ENCODE peak calls at places on chromosomes 4 and X, in four cellular contexts. One of them, this sample, is unnamed. For H3K9me3, the result is how much of the 10 kb centered on the place peaks cover.

GRCh38 chr4:80006935-80007744 is 65.9 kb downstream of the ANTXR2 start:
- DNase-seq in left ventricle myocardium inferior: no peak
- DNase-seq in cardiac muscle cell: peak
- DNase-seq in kidney: no peak
- DNase-seq in this sample: no peak

GRCh38 chrX:5051831-5052491 is 1176.7 kb downstream of the NLGN4X start:
- DNase-seq in left ventricle myocardium inferior: peak
- DNase-seq in cardiac muscle cell: peak
- DNase-seq in kidney: no peak
- DNase-seq in this sample: no peak

GRCh38 chr4:136371231-136371630 is 1161.1 kb downstream of the PCDH18 start:
- DNase-seq in left ventricle myocardium inferior: no peak
- DNase-seq in cardiac muscle cell: no peak
- DNase-seq in kidney: no peak
- DNase-seq in this sample: no peak

GRCh38 chr4:87805971-87806370 is 6.6 kb downstream of the IBSP start:
- DNase-seq in left ventricle myocardium inferior: no peak
- DNase-seq in cardiac muscle cell: peak
- DNase-seq in kidney: no peak
- DNase-seq in this sample: no peak

GRCh38 chr4:166501941-166502382 is 628.9 kb downstream of the TLL1 start:
- DNase-seq in left ventricle myocardium inferior: no peak
- DNase-seq in cardiac muscle cell: peak
- DNase-seq in kidney: no peak
- DNase-seq in this sample: no peak

GRCh38 chrX:15816886-15817285 is 26.6 kb downstream of the ZRSR2 start:
- DNase-seq in left ventricle myocardium inferior: no peak
- DNase-seq in cardiac muscle cell: peak
- DNase-seq in kidney: no peak
- DNase-seq in this sample: peak

GRCh38 chr4:107850438-107850837 is 25.7 kb downstream of the SGMS2 start:
- DNase-seq in left ventricle myocardium inferior: no peak
- DNase-seq in cardiac muscle cell: no peak
- DNase-seq in kidney: no peak
- DNase-seq in this sample: no peak

GRCh38 chrX:106457802-106458201 is 154.0 kb upstream of the RADX start:
- DNase-seq in left ventricle myocardium inferior: no peak
- DNase-seq in cardiac muscle cell: no peak
- DNase-seq in kidney: no peak
- DNase-seq in this sample: no peak

GRCh38 chr4:37607018-37607417 is 79.2 kb downstream of the RELL1 start:
- DNase-seq in left ventricle myocardium inferior: no peak
- DNase-seq in cardiac muscle cell: no peak
- DNase-seq in kidney: no peak
- DNase-seq in this sample: no peak

GRCh38 chr4:15982833-15983528 is 20.0 kb upstream of the FGFBP2 start:
- DNase-seq in left ventricle myocardium inferior: no peak
- DNase-seq in cardiac muscle cell: peak
- DNase-seq in kidney: no peak
- DNase-seq in this sample: no peak

GRCh38 chrX:129833153-129834004 is 10.3 kb downstream of the ZDHHC9 start:
- DNase-seq in left ventricle myocardium inferior: no peak
- DNase-seq in cardiac muscle cell: peak
- DNase-seq in kidney: no peak
- DNase-seq in this sample: no peak

GRCh38 chrX:107573016-107573415 is 55.3 kb upstream of the PRPS1 start:
- DNase-seq in left ventricle myocardium inferior: no peak
- DNase-seq in cardiac muscle cell: no peak
- DNase-seq in kidney: no peak
- DNase-seq in this sample: no peak

DNA sequence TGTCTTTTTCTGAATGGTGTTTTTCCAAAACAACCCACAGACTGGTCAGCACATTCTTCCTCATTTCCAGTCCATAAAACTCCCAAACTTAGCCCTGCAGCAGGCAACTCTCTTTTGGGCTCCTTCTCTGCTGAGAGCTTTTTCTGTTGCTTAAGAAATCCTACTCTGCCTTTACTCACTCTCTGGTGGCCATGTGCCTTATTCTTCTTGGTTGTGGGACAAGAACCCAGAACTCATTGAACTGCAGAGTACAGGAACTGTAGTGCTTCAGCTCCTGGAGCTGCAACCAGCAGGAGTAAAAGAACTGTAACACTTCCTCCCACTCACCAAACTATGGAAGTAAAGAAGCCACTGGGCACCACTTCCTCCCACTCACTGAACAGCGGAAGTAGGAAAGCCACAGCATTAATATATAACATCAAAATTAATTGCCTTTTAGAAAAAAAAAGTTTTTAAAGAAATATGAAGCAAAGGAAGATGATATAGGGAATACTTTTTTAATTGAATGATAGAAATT is 864.1 kb upstream of the PCDH10 start:
- DNase-seq in left ventricle myocardium inferior: no peak
- DNase-seq in cardiac muscle cell: no peak
- DNase-seq in kidney: no peak
- DNase-seq in this sample: no peak
- H3K9me3 ChIP-seq in left ventricle myocardium inferior: under half
- H3K9me3 ChIP-seq in cardiac muscle cell: under half
- H3K9me3 ChIP-seq in kidney: under half
- H3K9me3 ChIP-seq in this sample: under half

DNA sequence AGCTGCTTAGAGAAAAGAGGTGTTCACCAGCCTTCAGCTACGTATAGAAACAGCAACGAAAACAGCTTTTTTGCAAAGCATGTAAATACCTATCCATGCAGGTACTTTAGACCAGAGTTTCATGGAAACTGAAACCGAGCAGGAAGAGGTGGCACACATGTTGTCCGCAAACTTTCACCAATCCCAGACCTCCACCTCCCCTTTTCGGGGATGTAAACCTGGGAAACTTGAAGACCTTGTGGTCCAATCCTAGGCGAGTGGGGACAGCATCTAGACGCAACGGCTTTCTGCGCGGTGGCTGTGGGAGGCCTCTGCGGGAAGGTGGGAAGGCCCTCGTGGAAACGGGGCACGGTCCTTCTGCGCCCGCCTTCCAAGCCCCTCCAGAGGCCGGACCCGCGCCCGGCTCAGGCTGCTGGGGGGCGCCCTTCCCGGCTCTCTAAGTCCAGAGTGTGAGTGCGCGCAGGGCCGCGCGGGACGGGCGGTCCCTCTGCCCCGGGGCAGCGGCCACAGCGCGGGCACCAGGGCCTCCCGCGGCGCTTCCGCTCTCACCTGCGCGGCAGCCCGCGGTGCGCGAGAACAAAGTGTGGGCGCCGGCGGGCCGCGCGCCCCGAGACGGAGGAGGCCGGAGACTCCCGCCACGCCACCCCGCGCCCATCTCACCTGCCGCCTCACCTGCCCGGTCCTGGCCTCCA is 831 bp upstream of the SHROOM2 start:
- DNase-seq in left ventricle myocardium inferior: no peak
- DNase-seq in cardiac muscle cell: no peak
- DNase-seq in kidney: no peak
- DNase-seq in this sample: no peak
- H3K4me3 ChIP-seq in left ventricle myocardium inferior: peak
- H3K4me3 ChIP-seq in cardiac muscle cell: peak
- H3K4me3 ChIP-seq in kidney: peak
- H3K4me3 ChIP-seq in this sample: no peak

DNA sequence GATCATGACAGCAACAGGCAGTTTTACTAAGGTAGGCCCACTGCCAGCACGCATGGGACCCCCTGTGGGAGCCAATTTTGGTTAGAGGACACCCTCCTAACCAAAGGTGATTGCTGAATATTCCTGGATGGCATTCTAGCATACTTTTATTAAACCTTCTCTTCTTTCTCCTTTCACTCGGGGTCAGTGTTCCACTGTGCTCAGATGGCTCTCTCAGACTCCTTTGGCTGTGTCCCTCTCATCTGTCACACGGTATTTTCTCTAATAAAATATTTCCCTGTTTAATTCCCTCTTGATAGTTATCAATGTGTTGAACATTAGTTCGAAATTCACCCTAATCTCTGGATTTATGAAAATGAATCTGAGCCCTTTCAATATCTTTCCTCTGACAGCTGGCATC is 1315.3 kb downstream of the FSTL5 start:
- DNase-seq in left ventricle myocardium inferior: no peak
- DNase-seq in cardiac muscle cell: no peak
- DNase-seq in kidney: no peak
- DNase-seq in this sample: no peak
- H3K27ac ChIP-seq in left ventricle myocardium inferior: no peak
- H3K27ac ChIP-seq in cardiac muscle cell: peak
- H3K27ac ChIP-seq in kidney: no peak
- H3K27ac ChIP-seq in this sample: no peak

GRCh38 chrX:57933321-57933720 is 23.1 kb upstream of the ZXDA start:
- DNase-seq in left ventricle myocardium inferior: no peak
- DNase-seq in cardiac muscle cell: no peak
- DNase-seq in kidney: no peak
- DNase-seq in this sample: no peak
- H3K9me3 ChIP-seq in left ventricle myocardium inferior: under half
- H3K9me3 ChIP-seq in cardiac muscle cell: under half
- H3K9me3 ChIP-seq in kidney: under half
- H3K9me3 ChIP-seq in this sample: under half

DNA sequence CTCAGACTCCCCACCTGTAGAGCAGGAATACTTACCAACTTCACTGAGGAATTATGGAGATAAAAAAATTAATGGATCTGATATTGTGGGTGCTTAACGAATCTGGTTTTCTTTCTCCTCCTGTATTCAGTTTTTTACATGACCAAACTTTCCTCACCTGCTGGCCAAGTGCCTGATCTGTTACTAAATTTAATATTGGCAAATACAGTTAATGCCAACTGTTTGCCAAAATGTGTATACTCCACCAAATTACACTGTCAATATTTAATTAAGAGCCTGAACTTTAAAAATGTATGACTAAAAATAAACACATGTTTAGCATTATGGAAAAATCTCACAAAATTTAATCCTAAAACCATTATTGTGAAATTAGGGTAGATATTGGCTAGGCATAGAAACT is 3.3 kb downstream of the PGRMC2 start:
- DNase-seq in left ventricle myocardium inferior: no peak
- DNase-seq in cardiac muscle cell: no peak
- DNase-seq in kidney: no peak
- DNase-seq in this sample: no peak
- H3K4me3 ChIP-seq in left ventricle myocardium inferior: peak
- H3K4me3 ChIP-seq in cardiac muscle cell: no peak
- H3K4me3 ChIP-seq in kidney: peak
- H3K4me3 ChIP-seq in this sample: no peak

DNA sequence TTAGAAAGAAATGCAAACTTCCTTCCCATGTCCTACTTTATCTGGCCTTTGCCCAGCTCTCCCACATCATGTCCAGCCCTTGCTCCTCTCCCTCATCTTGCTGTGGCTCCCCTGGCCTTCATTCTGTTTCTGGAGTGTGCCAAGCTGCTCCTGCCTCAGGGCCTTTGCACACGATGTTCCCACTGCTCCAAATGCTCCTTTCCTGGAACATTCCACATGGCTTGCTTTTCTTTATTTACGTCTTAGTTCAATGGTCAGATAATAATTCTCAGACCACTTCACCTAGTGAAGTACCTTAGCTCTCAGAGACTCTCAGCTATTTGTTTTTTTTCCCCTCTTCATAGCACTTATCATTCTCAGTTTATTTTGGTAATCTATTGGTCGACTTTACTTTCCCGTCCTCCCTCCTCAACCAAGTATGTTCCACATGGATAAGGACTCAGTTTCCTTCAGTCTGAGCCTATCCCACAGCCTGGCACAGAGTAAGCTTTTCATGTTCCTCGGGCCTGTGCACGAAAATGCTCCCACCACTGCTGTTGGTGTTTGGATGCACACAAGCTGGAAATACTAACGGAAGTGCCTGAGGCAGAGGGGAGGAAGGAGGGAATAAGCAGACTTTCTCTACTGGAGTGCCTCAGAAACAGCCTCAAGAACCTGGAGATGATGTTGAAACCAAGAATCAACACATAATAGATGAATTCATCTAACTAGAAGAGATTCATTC is 23.4 kb upstream of the MAP9 start:
- DNase-seq in left ventricle myocardium inferior: no peak
- DNase-seq in cardiac muscle cell: no peak
- DNase-seq in kidney: no peak
- DNase-seq in this sample: no peak
- H3K27ac ChIP-seq in left ventricle myocardium inferior: no peak
- H3K27ac ChIP-seq in cardiac muscle cell: no peak
- H3K27ac ChIP-seq in kidney: no peak
- H3K27ac ChIP-seq in this sample: no peak

GRCh38 chr4:70183168-70183939 is 12.2 kb upstream of the ODAM start:
- DNase-seq in left ventricle myocardium inferior: no peak
- DNase-seq in cardiac muscle cell: peak
- DNase-seq in kidney: no peak
- DNase-seq in this sample: no peak
- H3K9me3 ChIP-seq in left ventricle myocardium inferior: under half
- H3K9me3 ChIP-seq in cardiac muscle cell: under half
- H3K9me3 ChIP-seq in kidney: under half
- H3K9me3 ChIP-seq in this sample: under half

GRCh38 chr4:83851261-83852084 is 315.6 kb downstream of the GPAT3 start:
- DNase-seq in left ventricle myocardium inferior: no peak
- DNase-seq in cardiac muscle cell: no peak
- DNase-seq in kidney: no peak
- DNase-seq in this sample: no peak
- H3K4me3 ChIP-seq in left ventricle myocardium inferior: no peak
- H3K4me3 ChIP-seq in cardiac muscle cell: no peak
- H3K4me3 ChIP-seq in kidney: no peak
- H3K4me3 ChIP-seq in this sample: no peak

DNA sequence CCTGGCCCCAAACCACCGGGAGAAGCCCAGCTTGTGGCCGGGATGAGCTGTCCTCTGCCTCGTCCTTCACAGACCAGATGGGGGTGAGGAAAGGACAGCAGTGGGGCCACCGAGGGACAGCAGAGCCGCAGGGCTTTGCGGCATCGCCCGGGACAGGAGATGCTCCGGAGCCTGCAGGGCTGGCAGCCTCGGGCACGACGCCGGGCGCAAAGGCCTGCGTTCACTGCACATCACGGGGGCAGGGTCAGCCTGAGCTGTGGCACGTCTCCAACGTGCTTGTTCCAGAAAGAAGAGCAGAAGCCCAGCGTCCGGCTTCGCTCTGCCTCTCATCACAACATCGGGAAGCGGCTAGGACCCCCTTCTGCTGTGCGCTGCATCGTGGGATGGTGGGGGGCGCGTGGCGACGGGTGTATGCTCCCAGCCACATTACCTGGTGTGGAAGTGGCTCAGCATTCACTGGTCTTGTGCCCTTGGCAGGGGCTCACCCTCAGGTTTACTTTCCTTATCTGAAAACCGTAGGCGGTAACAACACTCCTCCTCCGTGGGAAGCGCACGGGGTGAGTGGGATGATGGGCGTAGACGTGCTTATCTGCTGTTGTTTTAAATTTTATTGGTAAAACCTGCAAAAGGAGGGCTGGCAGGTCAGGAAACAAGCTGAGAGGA is 7.4 kb downstream of the TADA2B start:
- DNase-seq in left ventricle myocardium inferior: no peak
- DNase-seq in cardiac muscle cell: no peak
- DNase-seq in kidney: no peak
- DNase-seq in this sample: peak
- H3K27ac ChIP-seq in left ventricle myocardium inferior: peak
- H3K27ac ChIP-seq in cardiac muscle cell: no peak
- H3K27ac ChIP-seq in kidney: no peak
- H3K27ac ChIP-seq in this sample: no peak

GRCh38 chr4:86653237-86653865 is 59.2 kb downstream of the PTPN13 start:
- DNase-seq in left ventricle myocardium inferior: no peak
- DNase-seq in cardiac muscle cell: no peak
- DNase-seq in kidney: no peak
- DNase-seq in this sample: no peak
- H3K9me3 ChIP-seq in left ventricle myocardium inferior: half or more
- H3K9me3 ChIP-seq in cardiac muscle cell: under half
- H3K9me3 ChIP-seq in kidney: under half
- H3K9me3 ChIP-seq in this sample: under half